ENCODE peak calls at places on chromosomes 2 and 18, in five cellular contexts. B is fibroblast of the conjunctiva; M is body of pancreas; W is psoas muscle; E is stimulated activated effector memory CD8-positive, alpha-beta T cell treated with anti-CD3 and anti-CD28 coated beads, Interleukin-12 subunit alpha, Interleukin-12 subunit beta, amount 100 ng/mL, for 72 hours. D is an unnamed sample.

GRCh38 chr2:201882353-201883095 is 76.2 kb downstream of the CDK15 start:
- DNase-seq in B (no peak), M (no peak), W (no peak), E (no peak), D (no peak)

GRCh38 chr18:4797286-4797685 is 342.2 kb upstream of the DLGAP1 start:
- DNase-seq in B (no peak), M (no peak), W (no peak), E (no peak), D (no peak)

GRCh38 chr2:71207601-71208000 is 19.3 kb downstream of the PAIP2B start:
- DNase-seq in B (no peak), M (no peak), W (no peak), E (no peak), D (no peak)

GRCh38 chr2:196592912-196593881 is 46.3 kb upstream of the CCDC150 start:
- DNase-seq in B (no peak), M (peak), W (peak), E (peak), D (peak)

GRCh38 chr2:42254186-42254911 is 85.2 kb downstream of the EML4 start:
- DNase-seq in B (peak), M (no peak), W (no peak), E (no peak), D (no peak)

GRCh38 chr18:74840492-74841167 is 243.0 kb downstream of the ZNF407 start:
- DNase-seq in B (peak), M (no peak), W (no peak), E (no peak), D (no peak)

GRCh38 chr2:224078656-224079055 is 39.6 kb upstream of the SERPINE2 start:
- DNase-seq in B (no peak), M (no peak), W (no peak), E (no peak), D (no peak)

GRCh38 chr2:122236152-122236892 is 480.9 kb downstream of the TSN start:
- DNase-seq in B (peak), M (peak), W (peak), E (no peak), D (no peak)

GRCh38 chr2:210591663-210592062 is 35.3 kb downstream of the CPS1 start:
- DNase-seq in B (no peak), M (no peak), W (no peak), E (no peak), D (no peak)

GRCh38 chr2:199602271-199602895 is 144.6 kb upstream of the SATB2 start:
- DNase-seq in B (no peak), M (no peak), W (no peak), E (no peak), D (no peak)

GRCh38 chr2:10283106-10284062 is 19.3 kb upstream of the HPCAL1 start:
- DNase-seq in B (peak), M (peak), W (peak), E (no peak), D (no peak)

GRCh38 chr2:40395169-40396023 is 56.5 kb downstream of the SLC8A1 start:
- DNase-seq in B (no peak), M (no peak), W (no peak), E (no peak), D (no peak)

GRCh38 chr2:234251326-234252271 is 201.1 kb downstream of the SPP2 start:
- DNase-seq in B (peak), M (peak), W (no peak), E (no peak), D (peak)

GRCh38 chr2:157628532-157629415 is at the start of gene ACVR1C:
- DNase-seq in B (peak), M (peak), W (peak), E (peak), D (peak)

GRCh38 chr2:215684448-215685217 is 248.8 kb upstream of the FN1 start:
- DNase-seq in B (no peak), M (no peak), W (no peak), E (no peak), D (no peak)

GRCh38 chr2:171310889-171311288 is 122.9 kb downstream of the METTL8 start:
- DNase-seq in B (no peak), M (no peak), W (no peak), E (no peak), D (no peak)

GRCh38 chr2:197236816-197237215 is 73.8 kb downstream of the ANKRD44 start:
- DNase-seq in B (no peak), M (no peak), W (no peak), E (no peak), D (no peak)

GRCh38 chr2:66301073-66301766 is 133.7 kb upstream of the MEIS1 start:
- DNase-seq in B (no peak), M (no peak), W (peak), E (no peak), D (no peak)

GRCh38 chr2:237759176-237759575 is 39.4 kb upstream of the RBM44 start:
- DNase-seq in B (no peak), M (no peak), W (no peak), E (no peak), D (no peak)

GRCh38 chr18:49342690-49343089 is 117.8 kb downstream of the DYM start:
- DNase-seq in B (no peak), M (no peak), W (no peak), E (no peak), D (no peak)

GRCh38 chr2:26414291-26414690 is 12.6 kb downstream of the DRC1 start:
- DNase-seq in B (no peak), M (no peak), W (no peak), E (no peak), D (no peak)

GRCh38 chr2:64750001-64750816 is 96.5 kb upstream of the SERTAD2 start:
- DNase-seq in B (peak), M (peak), W (peak), E (no peak), D (peak)

GRCh38 chr2:184734338-184734737 is 136.0 kb downstream of the ZNF804A start:
- DNase-seq in B (no peak), M (no peak), W (no peak), E (no peak), D (no peak)

GRCh38 chr2:196598412-196598811 is 41.1 kb upstream of the CCDC150 start:
- DNase-seq in B (no peak), M (no peak), W (no peak), E (no peak), D (no peak)

D was measured in mucosa of descending colon.